ENCODE peak calls at places on chromosomes 16 and 17, in nine cellular contexts. I, B, M, G, O, A, U, Z and H are unnamed samples.

GRCh38 chr17:3765981-3766380 is 35.0 kb downstream of the ITGAE start:
- DNase-seq in I (no peak), B (no peak), M (no peak), G (no peak), O (no peak), A (no peak), U (no peak), Z (no peak), H (no peak)

GRCh38 chr16:26911436-26911835 is 155.3 kb upstream of the C16orf82 start:
- DNase-seq in I (no peak), B (no peak), M (no peak), G (no peak), O (no peak), A (no peak), U (no peak), Z (no peak), H (no peak)

GRCh38 chr17:35766903-35767510 is 6.3 kb downstream of the C17orf50 start:
- DNase-seq in I (no peak), B (no peak), M (no peak), G (no peak), O (peak; percentile 58), A (no peak), U (peak; percentile 72), Z (no peak), H (no peak)

GRCh38 chr17:80106751-80107150 is 5.4 kb downstream of the GAA start:
- DNase-seq in I (no peak), B (no peak), M (no peak), G (no peak), O (no peak), A (no peak), U (no peak), Z (no peak), H (no peak)

GRCh38 chr16:80142940-80143339 is 397.9 kb upstream of the DYNLRB2 start:
- DNase-seq in I (no peak), B (no peak), M (no peak), G (no peak), O (no peak), A (no peak), U (no peak), Z (no peak), H (no peak)

GRCh38 chr16:26981266-26981938 is 85.3 kb upstream of the C16orf82 start:
- DNase-seq in I (no peak), B (no peak), M (no peak), G (no peak), O (peak; percentile 90), A (no peak), U (peak; percentile 90), Z (no peak), H (no peak)

GRCh38 chr17:50098583-50098982 is 3.4 kb downstream of the PDK2 start:
- DNase-seq in I (no peak), B (no peak), M (no peak), G (no peak), O (no peak), A (no peak), U (no peak), Z (no peak), H (no peak)

GRCh38 chr17:47839071-47839470 is 2.0 kb downstream of the SCRN2 start:
- DNase-seq in I (no peak), B (no peak), M (no peak), G (no peak), O (no peak), A (no peak), U (no peak), Z (no peak), H (no peak)

GRCh38 chr16:28277537-28278388 is 14.6 kb upstream of the SBK1 start:
- DNase-seq in I (peak; percentile 90), B (peak; percentile 88), M (peak; percentile 85), G (peak; percentile 92), O (peak; percentile 62), A (peak; percentile 7), U (peak; percentile 80), Z (peak; percentile 89), H (peak; percentile 84)

GRCh38 chr17:68101992-68102758 is 66.6 kb downstream of the KPNA2 start:
- DNase-seq in I (no peak), B (peak; percentile 40), M (no peak), G (no peak), O (no peak), A (no peak), U (peak; percentile 32), Z (no peak), H (no peak)

GRCh38 chr17:4475463-4475862 is 23.2 kb upstream of the SPNS2 start:
- DNase-seq in I (no peak), B (no peak), M (no peak), G (no peak), O (no peak), A (no peak), U (no peak), Z (no peak), H (no peak)

GRCh38 chr17:16377804-16378400 is 3.0 kb upstream of the UBB start:
- DNase-seq in I (no peak), B (no peak), M (no peak), G (no peak), O (peak; percentile 89), A (no peak), U (no peak), Z (no peak), H (no peak)

GRCh38 chr17:1601571-1601970 is 27.1 kb downstream of the SLC43A2 start:
- DNase-seq in I (no peak), B (no peak), M (no peak), G (no peak), O (no peak), A (no peak), U (no peak), Z (no peak), H (no peak)

GRCh38 chr16:53156516-53156915 is 101.7 kb downstream of the CHD9 start:
- DNase-seq in I (no peak), B (no peak), M (no peak), G (no peak), O (peak; percentile 55), A (no peak), U (no peak), Z (no peak), H (no peak)

GRCh38 chr16:4958510-4959111 is 481 bp downstream of the SEC14L5 start:
- DNase-seq in I (no peak), B (no peak), M (no peak), G (no peak), O (no peak), A (no peak), U (no peak), Z (no peak), H (no peak)

GRCh38 chr17:47316316-47316715 is 7.4 kb upstream of the EFCAB13 start:
- DNase-seq in I (no peak), B (no peak), M (no peak), G (no peak), O (peak; percentile 87), A (no peak), U (peak; percentile 73), Z (no peak), H (no peak)